ENCODE peak calls at places on chromosome 6, in seven cellular contexts. D is hepatocyte, O is GM12878, F is OCI-LY7, Z is IMR-90, Y is neural progenitor cell, X is fibroblast of lung. H is an unnamed sample.

GRCh38 chr6:128368213-128369000 is 152.0 kb downstream of the PTPRK start:
- DNase-seq in Y (no peak), F (no peak), X (peak), Z (no peak), D (no peak), O (no peak), H (no peak)

GRCh38 chr6:68760486-68760885 is 125.4 kb downstream of the ADGRB3 start:
- DNase-seq in D (no peak), Y (no peak), F (no peak), Z (no peak), O (no peak), X (no peak), H (no peak)

GRCh38 chr6:135212020-135212806 is 31.1 kb downstream of the MYB start:
- DNase-seq in Y (no peak), D (no peak), X (peak), F (no peak), Z (peak), O (no peak), H (peak)

GRCh38 chr6:158698876-158699440 is 49.1 kb downstream of the SYTL3 start:
- DNase-seq in D (no peak), F (no peak), X (peak), O (no peak), Y (no peak), Z (peak), H (peak)

GRCh38 chr6:136641873-136642465 is 91.7 kb upstream of the MAP7 start:
- DNase-seq in X (no peak), Y (no peak), D (no peak), Z (no peak), O (no peak), F (no peak), H (no peak)

GRCh38 chr6:87257565-87257964 is 64.8 kb upstream of the SMIM8 start:
- DNase-seq in O (no peak), Y (no peak), D (no peak), X (no peak), F (no peak), Z (no peak), H (no peak)

GRCh38 chr6:36623547-36624459 is 29.6 kb downstream of the SRSF3 start:
- DNase-seq in O (peak), F (peak), X (peak), D (peak), Z (peak), Y (peak), H (peak)

GRCh38 chr6:157029980-157030690 is 253.0 kb downstream of the ARID1B start:
- DNase-seq in Y (no peak), X (peak), O (no peak), F (no peak), D (no peak), Z (no peak), H (no peak)

GRCh38 chr6:83844170-83844569 is 9.0 kb upstream of the RIPPLY2 start:
- DNase-seq in D (no peak), F (no peak), Y (no peak), O (no peak), X (no peak), Z (no peak), H (peak)

GRCh38 chr6:53854843-53855567 is 60.2 kb downstream of the LRRC1 start:
- DNase-seq in D (peak), Z (no peak), F (no peak), X (no peak), O (peak), Y (no peak), H (no peak)

GRCh38 chr6:150937126-150937906 is 71.8 kb downstream of the MTHFD1L start:
- DNase-seq in O (no peak), X (no peak), D (no peak), Z (no peak), Y (no peak), F (no peak), H (no peak)

GRCh38 chr6:141395443-141396008 is 737.2 kb upstream of the GJE1 start:
- DNase-seq in F (no peak), D (no peak), Y (no peak), X (no peak), Z (no peak), O (no peak), H (no peak)

GRCh38 chr6:1972961-1973360 is 272.4 kb downstream of the GMDS start:
- DNase-seq in F (no peak), D (no peak), X (no peak), Z (no peak), Y (no peak), O (no peak), H (no peak)

GRCh38 chr6:146912730-146913680 is 291.2 kb upstream of the STXBP5 start:
- DNase-seq in F (no peak), D (no peak), O (no peak), Z (no peak), X (peak), Y (no peak), H (no peak)

GRCh38 chr6:48985025-48985424 is 478.0 kb downstream of the MMUT start:
- DNase-seq in Y (no peak), F (no peak), Z (peak), D (no peak), O (no peak), X (peak), H (no peak)

GRCh38 chr6:108260126-108260808 is 573 bp downstream of the SNX3 start:
- DNase-seq in O (peak), F (peak), D (peak), Y (peak), Z (peak), X (peak), H (peak)

GRCh38 chr6:40543776-40544175 is 43.4 kb downstream of the LRFN2 start:
- DNase-seq in Z (no peak), Y (no peak), D (no peak), O (no peak), F (no peak), X (no peak), H (no peak)

GRCh38 chr6:132934496-132934895 is 120.1 kb downstream of the RPS12 start:
- DNase-seq in O (no peak), F (no peak), Z (no peak), Y (no peak), X (peak), D (no peak), H (no peak)

GRCh38 chr6:170438861-170439260 is 114.2 kb downstream of the PSMB1 start:
- DNase-seq in F (no peak), D (no peak), Z (no peak), Y (no peak), X (no peak), O (no peak), H (no peak)

GRCh38 chr6:166360243-166361079 is 18.1 kb upstream of the SFT2D1 start:
- DNase-seq in F (no peak), O (no peak), Y (no peak), D (no peak), X (peak), Z (peak), H (peak)

GRCh38 chr6:19643287-19643686 is 193.9 kb upstream of the ID4 start:
- DNase-seq in X (no peak), O (no peak), D (no peak), F (no peak), Z (no peak), Y (no peak), H (no peak)

GRCh38 chr6:23308166-23308565 is 738.8 kb downstream of the HDGFL1 start:
- DNase-seq in Y (no peak), Z (no peak), F (no peak), X (no peak), O (no peak), D (no peak), H (no peak)

GRCh38 chr6:65004283-65004682 is 702.7 kb downstream of the EYS start:
- DNase-seq in O (no peak), D (no peak), X (no peak), Y (no peak), F (no peak), Z (no peak), H (no peak)

GRCh38 chr6:62323818-62324217 is 37.8 kb upstream of the KHDRBS2 start:
- DNase-seq in F (no peak), Y (peak), Z (no peak), O (no peak), D (no peak), X (no peak), H (no peak)

GRCh38 chr6:125821825-125822281 is 31.1 kb downstream of the NCOA7 start:
- DNase-seq in Y (no peak), Z (no peak), X (peak), F (no peak), O (no peak), D (peak), H (no peak)

GRCh38 chr6:9657994-9658393 is 756.9 kb downstream of the TFAP2A start:
- DNase-seq in D (no peak), Z (peak), X (peak), Y (no peak), F (no peak), O (no peak), H (no peak)

GRCh38 chr6:67888886-67889681 is 746.0 kb upstream of the ADGRB3 start:
- DNase-seq in Z (no peak), O (no peak), X (peak), D (no peak), Y (no peak), F (peak), H (no peak)

GRCh38 chr6:37516920-37517405 is 17.3 kb upstream of the CCDC167 start:
- DNase-seq in O (no peak), F (no peak), X (no peak), D (no peak), Z (no peak), Y (no peak), H (peak)

GRCh38 chr6:83867527-83868161 is 8.2 kb downstream of the CYB5R4 start:
- DNase-seq in F (peak), O (no peak), D (peak), X (peak), Y (peak), Z (peak), H (peak)

GRCh38 chr6:23174781-23175361 is 605.5 kb downstream of the HDGFL1 start:
- DNase-seq in Y (no peak), X (peak), O (no peak), D (no peak), Z (peak), F (no peak), H (peak)

GRCh38 chr6:88616380-88616779 is 347.0 kb downstream of the RNGTT start:
- DNase-seq in Y (no peak), D (no peak), Z (no peak), O (no peak), F (peak), X (no peak), H (no peak)

GRCh38 chr6:106560966-106561740 is 68.1 kb downstream of the RTN4IP1 start:
- DNase-seq in O (no peak), Y (no peak), D (peak), X (peak), F (no peak), Z (peak), H (no peak)

GRCh38 chr6:161344640-161345039 is 70.8 kb upstream of the AGPAT4 start:
- DNase-seq in F (no peak), X (no peak), D (peak), Z (no peak), O (no peak), Y (no peak), H (no peak)

DNA sequence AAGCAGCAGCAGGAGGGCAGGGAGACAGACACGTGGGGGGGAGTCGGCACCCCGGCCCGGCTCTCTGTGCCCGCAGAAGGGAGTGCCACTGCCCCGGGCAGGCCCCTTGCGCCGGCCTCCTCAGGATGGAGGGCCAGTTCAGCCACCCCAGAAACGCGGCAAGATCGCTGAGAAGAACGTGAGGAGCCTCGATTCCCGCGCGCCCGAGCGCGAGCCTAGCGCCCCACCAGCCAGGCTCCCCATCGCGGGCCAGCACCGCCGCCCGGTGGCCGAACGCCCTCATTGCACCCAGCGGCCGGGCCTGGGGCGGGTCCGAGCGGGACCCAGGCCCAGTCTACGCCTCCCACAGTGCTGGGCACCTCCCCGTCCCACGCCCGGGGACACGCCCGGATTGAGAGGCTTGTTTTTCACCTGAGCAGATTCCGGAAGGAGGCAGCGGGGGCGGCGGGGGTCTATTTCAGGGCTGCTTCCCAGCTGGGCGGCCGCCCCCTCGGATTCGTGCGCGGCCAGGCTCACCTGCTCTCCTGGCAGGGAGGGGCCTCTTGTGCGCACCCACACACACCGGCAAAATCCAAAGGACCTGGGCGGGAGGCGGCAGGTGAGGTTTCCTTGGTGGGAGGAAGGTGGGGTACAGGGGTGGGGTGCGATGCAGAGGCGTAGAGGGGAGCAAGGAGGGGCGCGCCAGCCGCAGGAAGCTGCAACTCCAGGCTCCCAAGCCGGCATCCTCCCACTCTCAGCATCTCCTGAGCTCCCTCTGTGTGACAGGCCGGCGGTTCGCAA is 9.0 kb upstream of the GRM4 start:
- DNase-seq in Z (peak), O (no peak), X (peak), Y (peak), F (peak), D (peak), H (peak)
- H2AFZ ChIP-seq in Z (peak), O (peak), X (peak), Y (peak), F (peak), D (no peak), H (no peak)

DNA sequence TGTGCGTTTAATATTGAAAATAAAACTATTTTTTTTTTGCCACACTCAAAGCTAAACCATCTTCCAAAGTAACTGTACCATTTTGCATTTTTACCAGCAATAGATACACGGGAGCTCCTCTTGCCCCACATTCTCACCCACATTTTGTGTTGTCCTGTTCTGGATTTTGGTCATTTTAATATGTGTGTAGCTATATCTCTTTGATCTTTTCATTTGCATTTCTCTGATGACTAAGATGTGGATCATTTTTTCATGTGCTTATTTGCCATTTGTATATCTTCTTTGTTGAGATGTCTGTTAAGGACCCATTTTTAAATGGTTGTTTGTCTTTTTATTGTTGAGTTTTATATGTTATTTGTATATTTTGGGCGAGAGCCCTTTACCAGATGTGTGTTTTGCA is 1543.5 kb downstream of the GRIK2 start:
- DNase-seq in O (no peak), Z (no peak), D (no peak), X (no peak), Y (no peak), F (no peak), H (no peak)
- H2AFZ ChIP-seq in O (no peak), Z (no peak), D (no peak), X (no peak), Y (no peak), F (no peak), H (no peak)

DNA sequence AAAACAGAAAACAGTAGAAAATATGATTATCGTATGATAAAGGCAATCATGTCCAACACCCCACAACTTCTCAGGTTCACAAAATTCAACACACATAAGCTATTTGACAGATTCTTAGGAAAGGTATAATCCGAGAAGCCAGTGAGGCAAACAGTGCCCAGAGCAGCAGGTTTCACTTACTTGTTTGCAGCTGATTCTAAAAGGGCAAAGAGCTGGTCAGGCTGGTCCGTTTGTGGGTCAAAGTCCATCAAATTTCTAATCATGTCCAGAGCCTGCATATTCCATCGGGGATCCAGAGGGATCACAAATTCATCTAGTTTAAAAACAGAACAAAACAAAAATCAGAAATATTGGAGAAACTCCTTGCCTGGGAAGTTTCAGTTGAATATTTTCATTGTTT is 69.8 kb upstream of the LYRM2 start:
- DNase-seq in O (no peak), D (peak), F (no peak), X (no peak), Y (no peak), Z (no peak), H (no peak)
- H2AFZ ChIP-seq in O (no peak), D (no peak), F (no peak), X (no peak), Y (no peak), Z (no peak), H (no peak)

GRCh38 chr6:142761756-142762155 is 183.2 kb downstream of the HIVEP2 start:
- DNase-seq in D (no peak), F (peak), O (no peak), Y (no peak), Z (no peak), X (no peak), H (no peak)

GRCh38 chr6:142760152-142760551 is 184.8 kb downstream of the HIVEP2 start:
- DNase-seq in O (no peak), F (no peak), D (no peak), Y (no peak), Z (peak), X (peak), H (no peak)

GRCh38 chr6:142758257-142759025 is 186.5 kb downstream of the HIVEP2 start:
- DNase-seq in Z (no peak), O (no peak), Y (no peak), F (no peak), X (no peak), D (no peak), H (no peak)

GRCh38 chr6:142764306-142764705 is 180.7 kb downstream of the HIVEP2 start:
- DNase-seq in Y (no peak), X (peak), F (no peak), D (no peak), Z (no peak), O (no peak), H (no peak)

GRCh38 chr6:142763205-142763604 is 181.8 kb downstream of the HIVEP2 start:
- DNase-seq in F (no peak), Z (peak), D (no peak), X (peak), Y (no peak), O (no peak), H (no peak)
- H2AFZ ChIP-seq in F (no peak), Z (no peak), D (no peak), X (no peak), Y (no peak), O (no peak), H (no peak)

DNA sequence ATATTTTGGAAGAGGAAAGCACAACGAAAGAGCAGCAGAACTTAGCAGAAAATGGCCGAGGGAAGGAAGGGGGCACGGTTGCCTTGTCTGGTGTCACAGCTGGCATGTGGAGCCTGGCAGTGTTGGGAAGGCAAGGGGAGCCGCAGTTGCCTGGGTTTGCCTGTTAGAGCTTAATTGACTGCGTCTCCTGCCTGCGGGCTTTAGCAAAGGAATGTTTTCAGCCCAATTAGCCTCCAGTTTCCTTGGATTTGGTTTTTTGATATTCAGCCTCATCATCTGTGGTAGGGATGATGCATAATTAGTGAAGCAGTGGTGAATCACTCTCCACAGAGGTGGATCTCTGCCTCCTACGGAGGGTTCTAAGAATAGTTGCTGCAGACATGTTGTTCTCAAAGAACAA is 832.6 kb downstream of the QKI start:
- DNase-seq in D (no peak), O (no peak), Y (peak), Z (no peak), X (peak), F (no peak), H (no peak)
- H2AFZ ChIP-seq in D (no peak), O (no peak), Y (peak), Z (no peak), X (no peak), F (no peak), H (no peak)

H was measured in osteoblast.